ENCODE peak calls at places on chromosome 18, in five cellular contexts. I, M, H, V and F are unnamed samples.

GRCh38 chr18:62634471-62634870 is 80.9 kb upstream of the PHLPP1 start:
- DNase-seq in M (no peak), V (no peak), H (no peak), I (no peak), F (no peak)

GRCh38 chr18:33560686-33561370 is 17.2 kb upstream of the ASXL3 start:
- DNase-seq in M (no peak), I (no peak), V (no peak), H (no peak), F (no peak)

GRCh38 chr18:64982414-64983096 is 768.3 kb upstream of the CDH7 start:
- DNase-seq in M (no peak), V (no peak), I (no peak), H (no peak), F (no peak)

GRCh38 chr18:36828630-36829361 is at the start of the genes KIAA1328 and TPGS2:
- DNase-seq in M (peak), I (peak), H (peak), V (peak), F (peak)

GRCh38 chr18:23918395-23919032 is 96.0 kb upstream of the TTC39C start:
- DNase-seq in V (peak), M (no peak), I (peak), H (no peak), F (peak)

GRCh38 chr18:24197412-24197811 is 58.5 kb downstream of the CABYR start:
- DNase-seq in V (no peak), M (no peak), H (no peak), I (no peak), F (no peak)

GRCh38 chr18:32956591-32957310 is 183.9 kb upstream of the KLHL14 start:
- DNase-seq in M (no peak), I (no peak), H (no peak), V (no peak), F (no peak)

GRCh38 chr18:56188521-56188920 is 449.9 kb downstream of the TXNL1 start:
- DNase-seq in V (no peak), H (no peak), M (no peak), I (no peak), F (no peak)

GRCh38 chr18:56807883-56808282 is 156.7 kb downstream of the WDR7 start:
- DNase-seq in M (no peak), I (no peak), V (no peak), H (no peak), F (no peak)

GRCh38 chr18:354456-354855 is 86.6 kb upstream of the THOC1 start:
- DNase-seq in I (no peak), V (no peak), M (no peak), H (no peak), F (no peak)

GRCh38 chr18:64972545-64972944 is 778.3 kb upstream of the CDH7 start:
- DNase-seq in I (no peak), M (no peak), H (no peak), V (no peak), F (no peak)

GRCh38 chr18:45103319-45104070 is 422.8 kb downstream of the SETBP1 start:
- DNase-seq in V (no peak), M (no peak), I (no peak), H (no peak), F (no peak)

GRCh38 chr18:52670903-52671302 is 330.9 kb downstream of the DCC start:
- DNase-seq in V (no peak), I (no peak), H (peak), M (no peak), F (peak)

GRCh38 chr18:79732721-79733025 is 53.1 kb downstream of the CTDP1 start:
- DNase-seq in M (no peak), V (no peak), I (no peak), H (no peak), F (no peak)

GRCh38 chr18:36572135-36572856 is 256.5 kb downstream of the TPGS2 start:
- DNase-seq in V (peak), I (no peak), H (peak), M (no peak), F (peak)